ENCODE peak calls at places on chromosome 2, in six cellular contexts. T is heart right ventricle; X is CD8-positive, alpha-beta memory T cell; K is HepG2; Z is IMR-90; J is dorsolateral prefrontal cortex. F is an unnamed sample.

GRCh38 chr2:46187112-46187618 is 110.0 kb upstream of the EPAS1 start:
- DNase-seq in J (peak; percentile 65), T (no peak), K (peak; percentile 86), Z (peak; percentile 71), X (no peak), F (peak; percentile 84)

GRCh38 chr2:69961496-69961895 is at the start of gene ASPRV1:
- DNase-seq in T (no peak), J (peak; percentile 18), Z (no peak), K (no peak), X (no peak), F (no peak)

GRCh38 chr2:156279446-156279845 is 53.1 kb downstream of the NR4A2 start:
- DNase-seq in T (no peak), Z (no peak), K (no peak), J (no peak), X (no peak), F (no peak)

GRCh38 chr2:46315103-46315890 is 18.1 kb downstream of the EPAS1 start:
- DNase-seq in T (peak; percentile 88), X (no peak), K (peak; percentile 97), J (no peak), Z (peak; percentile 95), F (peak; percentile 29)

GRCh38 chr2:47903781-47904447 is 2.4 kb downstream of the FBXO11 start:
- DNase-seq in J (no peak), K (no peak), T (no peak), Z (no peak), X (peak; percentile 20), F (no peak)

GRCh38 chr2:42913280-42913878 is 121.0 kb upstream of the HAAO start:
- DNase-seq in Z (peak; percentile 35), J (no peak), X (no peak), K (no peak), T (no peak), F (peak; percentile 81)

GRCh38 chr2:227413371-227413770 is 25.6 kb upstream of the SCYGR1 start:
- DNase-seq in X (no peak), J (no peak), T (no peak), K (no peak), Z (no peak), F (no peak)

GRCh38 chr2:122805346-122805745 is 1049.9 kb downstream of the TSN start:
- DNase-seq in X (no peak), J (no peak), T (no peak), Z (no peak), K (no peak), F (no peak)

GRCh38 chr2:110657721-110658305 is 20.1 kb downstream of the BUB1 start:
- DNase-seq in T (no peak), J (no peak), K (no peak), X (no peak), Z (no peak), F (no peak)

GRCh38 chr2:188102881-188103280 is 188.8 kb upstream of the GULP1 start:
- DNase-seq in K (no peak), Z (no peak), X (no peak), J (no peak), T (no peak), F (no peak)

GRCh38 chr2:204604061-204604460 is 58.8 kb downstream of the PARD3B start:
- DNase-seq in J (no peak), Z (peak; percentile 31), X (no peak), T (no peak), K (no peak), F (no peak)

GRCh38 chr2:199704358-199705238 is 146.4 kb downstream of the FTCDNL1 start:
- DNase-seq in X (no peak), T (no peak), Z (peak; percentile 24), K (peak; percentile 53), J (no peak), F (peak; percentile 83)

GRCh38 chr2:136115183-136115751 is 2.7 kb downstream of the CXCR4 start:
- DNase-seq in K (no peak), J (no peak), Z (no peak), T (no peak), X (peak; percentile 51), F (no peak)

GRCh38 chr2:238496756-238497609 is 70.3 kb downstream of the ASB1 start:
- DNase-seq in X (no peak), J (no peak), Z (no peak), K (no peak), T (no peak), F (no peak)

GRCh38 chr2:120976501-120977307 is 241.0 kb downstream of the GLI2 start:
- DNase-seq in K (no peak), X (no peak), T (no peak), J (no peak), Z (no peak), F (no peak)

GRCh38 chr2:68828887-68829708 is 42.1 kb downstream of the BMP10 start:
- DNase-seq in Z (peak; percentile 96), X (peak; percentile 75), T (peak; percentile 96), J (peak; percentile 25), K (peak; percentile 41), F (peak; percentile 99)

GRCh38 chr2:58064136-58064535 is 17.5 kb downstream of the VRK2 start:
- DNase-seq in Z (no peak), X (peak; percentile 21), J (no peak), T (no peak), K (no peak), F (no peak)

GRCh38 chr2:201891676-201892075 is 85.3 kb downstream of the CDK15 start:
- DNase-seq in J (no peak), K (no peak), Z (no peak), T (no peak), X (no peak), F (no peak)

GRCh38 chr2:201887851-201888451 is 81.6 kb downstream of the CDK15 start:
- DNase-seq in X (no peak), T (no peak), J (no peak), Z (peak; percentile 35), K (no peak), F (no peak)

GRCh38 chr2:201886504-201886903 is 80.2 kb downstream of the CDK15 start:
- DNase-seq in K (no peak), T (no peak), X (no peak), J (no peak), Z (peak; percentile 72), F (no peak)

GRCh38 chr2:201890447-201890846 is 84.1 kb downstream of the CDK15 start:
- DNase-seq in K (no peak), Z (peak; percentile 62), X (no peak), T (no peak), J (no peak), F (no peak)

GRCh38 chr2:201888476-201888875 is 82.1 kb downstream of the CDK15 start:
- DNase-seq in K (no peak), X (no peak), J (no peak), Z (no peak), T (no peak), F (no peak)
- H3K4me3 ChIP-seq in K (no peak overlapping the region), X (no peak overlapping the region), J (peak overlapping the region; percentile 45), Z (peak overlapping the region; percentile 43), T (no peak overlapping the region), F (no peak overlapping the region)

GRCh38 chr2:95389256-95390119 is 13.0 kb upstream of the FAHD2A start:
- DNase-seq in X (no peak), Z (peak; percentile 49), K (no peak), T (peak; percentile 68), J (peak; percentile 78), F (peak; percentile 75)
- H3K4me3 ChIP-seq in X (no peak overlapping the region), Z (no peak overlapping the region), K (peak overlapping the region; percentile 34), T (no peak overlapping the region), J (no peak overlapping the region), F (no peak overlapping the region)

GRCh38 chr2:33030326-33030725 is 83.6 kb downstream of the LTBP1 start:
- DNase-seq in K (no peak), T (no peak), Z (no peak), J (no peak), X (no peak), F (no peak)

GRCh38 chr2:33034784-33035183 is 88.0 kb downstream of the LTBP1 start:
- DNase-seq in J (no peak), X (no peak), T (no peak), Z (no peak), K (no peak), F (no peak)

GRCh38 chr2:33032245-33032644 is 85.5 kb downstream of the LTBP1 start:
- DNase-seq in K (no peak), T (no peak), X (no peak), Z (no peak), J (no peak), F (no peak)

GRCh38 chr2:33029459-33029858 is 82.7 kb downstream of the LTBP1 start:
- DNase-seq in Z (no peak), K (no peak), J (no peak), X (no peak), T (no peak), F (no peak)

DNA sequence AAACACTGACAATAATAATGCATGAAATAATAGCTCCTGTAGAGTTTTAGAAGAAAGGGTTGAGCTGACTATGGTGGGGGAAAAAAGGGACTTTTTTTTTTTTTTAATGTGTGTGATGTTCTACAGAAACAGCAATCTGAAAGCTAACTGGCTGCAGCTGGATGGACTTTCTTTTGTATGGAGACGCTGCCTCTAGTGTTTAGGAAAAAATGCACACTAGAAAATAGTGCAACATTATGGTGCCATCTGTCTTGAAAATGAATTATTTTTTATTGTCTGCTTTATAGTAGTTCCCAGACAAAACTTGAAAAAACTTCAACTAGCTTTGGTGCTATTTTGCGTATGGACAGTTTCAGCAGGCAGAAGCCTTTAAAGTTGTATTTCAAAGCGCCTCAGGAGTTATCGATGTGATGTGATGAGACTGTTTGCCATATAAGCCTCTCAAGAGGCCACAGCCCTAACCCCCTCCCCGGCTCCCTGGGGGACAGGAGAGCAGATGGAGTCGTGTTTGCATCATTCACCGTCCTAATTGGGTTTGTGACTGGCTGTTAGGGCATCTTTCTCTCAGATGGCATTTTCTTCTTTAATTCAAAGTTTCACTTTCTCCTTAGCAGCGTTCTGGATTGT is 86.9 kb downstream of the LTBP1 start:
- DNase-seq in X (no peak), J (no peak), Z (peak; percentile 66), K (no peak), T (no peak), F (peak; percentile 17)
- H3K4me3 ChIP-seq in X (no peak overlapping the region), J (peak overlapping the region; percentile 51), Z (no peak overlapping the region), K (no peak overlapping the region), T (no peak overlapping the region), F (no peak overlapping the region)

GRCh38 chr2:241357531-241357930 is 1.4 kb downstream of the FARP2 start:
- DNase-seq in Z (no peak), X (no peak), T (no peak), K (no peak), J (no peak), F (peak; percentile 16)
- H3K4me3 ChIP-seq in Z (no peak overlapping the region), X (no peak overlapping the region), T (no peak overlapping the region), K (peak overlapping the region; percentile 96), J (peak overlapping the region; percentile 88), F (peak overlapping the region; percentile 83)

F was measured in NB4.